ENCODE peak calls at places on chromosomes 11 and 22, in ten cellular contexts. One of them, this sample, is unnamed.
A peak's percentile ranks its signal among the peaks of the same experiment; 100 is the strongest.

GRCh38 chr22:49230194-49230577 is 597.5 kb downstream of the BRD1 start:
- DNase-seq in left ventricle myocardium inferior: no peak
- DNase-seq in heart right ventricle: no peak
- DNase-seq in H1: peak; percentile 70
- DNase-seq in cardiac muscle cell: no peak
- DNase-seq in epithelial cell of esophagus: no peak
- DNase-seq in AG10803: no peak
- DNase-seq in cardiac fibroblast: no peak
- DNase-seq in stomach: no peak
- DNase-seq in heart left ventricle: no peak
- DNase-seq in this sample: no peak

GRCh38 chr11:2975594-2975993 is 16.5 kb downstream of the NAP1L4 start:
- DNase-seq in heart left ventricle: no peak
- DNase-seq in cardiac fibroblast: peak; percentile 54
- DNase-seq in stomach: peak; percentile 32
- DNase-seq in left ventricle myocardium inferior: no peak
- DNase-seq in cardiac muscle cell: peak; percentile 44
- DNase-seq in AG10803: peak; percentile 32
- DNase-seq in epithelial cell of esophagus: peak; percentile 66
- DNase-seq in heart right ventricle: peak; percentile 20
- DNase-seq in H1: no peak
- DNase-seq in this sample: no peak

GRCh38 chr22:44704159-44705021 is 2.4 kb downstream of the PRR5 start:
- DNase-seq in stomach: no peak
- DNase-seq in H1: no peak
- DNase-seq in heart right ventricle: no peak
- DNase-seq in cardiac fibroblast: no peak
- DNase-seq in AG10803: no peak
- DNase-seq in left ventricle myocardium inferior: no peak
- DNase-seq in heart left ventricle: no peak
- DNase-seq in epithelial cell of esophagus: no peak
- DNase-seq in cardiac muscle cell: no peak
- DNase-seq in this sample: no peak

GRCh38 chr11:78261367-78261766 is 72.6 kb downstream of the USP35 start:
- DNase-seq in H1: no peak
- DNase-seq in cardiac muscle cell: no peak
- DNase-seq in epithelial cell of esophagus: no peak
- DNase-seq in left ventricle myocardium inferior: no peak
- DNase-seq in cardiac fibroblast: no peak
- DNase-seq in heart left ventricle: no peak
- DNase-seq in AG10803: no peak
- DNase-seq in stomach: no peak
- DNase-seq in heart right ventricle: no peak
- DNase-seq in this sample: no peak

GRCh38 chr22:20912494-20912893 is 4.7 kb upstream of the CRKL start:
- DNase-seq in epithelial cell of esophagus: no peak
- DNase-seq in stomach: no peak
- DNase-seq in left ventricle myocardium inferior: no peak
- DNase-seq in heart left ventricle: no peak
- DNase-seq in AG10803: no peak
- DNase-seq in cardiac fibroblast: no peak
- DNase-seq in heart right ventricle: no peak
- DNase-seq in cardiac muscle cell: no peak
- DNase-seq in H1: no peak
- DNase-seq in this sample: no peak

GRCh38 chr11:33646629-33647028 is 54.0 kb downstream of the C11orf91 start:
- DNase-seq in H1: no peak
- DNase-seq in heart right ventricle: no peak
- DNase-seq in epithelial cell of esophagus: no peak
- DNase-seq in stomach: no peak
- DNase-seq in cardiac fibroblast: no peak
- DNase-seq in heart left ventricle: no peak
- DNase-seq in AG10803: peak; percentile 75
- DNase-seq in cardiac muscle cell: no peak
- DNase-seq in left ventricle myocardium inferior: no peak
- DNase-seq in this sample: no peak

GRCh38 chr22:41308544-41308947 is 7.2 kb downstream of the ZC3H7B start:
- DNase-seq in left ventricle myocardium inferior: no peak
- DNase-seq in cardiac fibroblast: peak; percentile 41
- DNase-seq in AG10803: peak; percentile 39
- DNase-seq in epithelial cell of esophagus: no peak
- DNase-seq in heart right ventricle: no peak
- DNase-seq in H1: no peak
- DNase-seq in stomach: no peak
- DNase-seq in heart left ventricle: no peak
- DNase-seq in cardiac muscle cell: peak; percentile 49
- DNase-seq in this sample: no peak

GRCh38 chr22:36982136-36982535 is 37.1 kb downstream of the TST start:
- DNase-seq in cardiac muscle cell: no peak
- DNase-seq in heart right ventricle: no peak
- DNase-seq in epithelial cell of esophagus: no peak
- DNase-seq in cardiac fibroblast: no peak
- DNase-seq in AG10803: no peak
- DNase-seq in heart left ventricle: no peak
- DNase-seq in left ventricle myocardium inferior: no peak
- DNase-seq in H1: no peak
- DNase-seq in stomach: no peak
- DNase-seq in this sample: no peak

GRCh38 chr11:4140067-4140636 is 45.6 kb downstream of the RRM1 start:
- DNase-seq in heart left ventricle: no peak
- DNase-seq in cardiac fibroblast: no peak
- DNase-seq in heart right ventricle: no peak
- DNase-seq in AG10803: no peak
- DNase-seq in cardiac muscle cell: no peak
- DNase-seq in stomach: no peak
- DNase-seq in H1: no peak
- DNase-seq in epithelial cell of esophagus: no peak
- DNase-seq in left ventricle myocardium inferior: no peak
- DNase-seq in this sample: no peak

GRCh38 chr11:129375731-129376657 is at the start of gene BARX2:
- DNase-seq in cardiac fibroblast: peak; percentile 70
- DNase-seq in heart left ventricle: no peak
- DNase-seq in heart right ventricle: no peak
- DNase-seq in stomach: peak; percentile 82
- DNase-seq in left ventricle myocardium inferior: peak; percentile 16
- DNase-seq in cardiac muscle cell: peak; percentile 73
- DNase-seq in AG10803: peak; percentile 40
- DNase-seq in H1: peak; percentile 77
- DNase-seq in epithelial cell of esophagus: peak; percentile 87
- DNase-seq in this sample: peak; percentile 56

GRCh38 chr22:26975865-26976264 is 318.5 kb downstream of the MIAT start:
- DNase-seq in heart left ventricle: no peak
- DNase-seq in stomach: no peak
- DNase-seq in heart right ventricle: no peak
- DNase-seq in cardiac muscle cell: no peak
- DNase-seq in H1: no peak
- DNase-seq in epithelial cell of esophagus: no peak
- DNase-seq in cardiac fibroblast: no peak
- DNase-seq in AG10803: no peak
- DNase-seq in left ventricle myocardium inferior: no peak
- DNase-seq in this sample: no peak
- TF ChIP-seq CTCF in heart left ventricle: no peak
- TF ChIP-seq CTCF in stomach: no peak
- TF ChIP-seq CTCF in heart right ventricle: no peak
- TF ChIP-seq CTCF in cardiac muscle cell: no peak
- TF ChIP-seq CTCF in H1: peak; percentile 18
- TF ChIP-seq CTCF in epithelial cell of esophagus: no peak
- TF ChIP-seq CTCF in cardiac fibroblast: no peak
- TF ChIP-seq CTCF in AG10803: no peak
- TF ChIP-seq CTCF in left ventricle myocardium inferior: no peak
- TF ChIP-seq CTCF in this sample: no peak

GRCh38 chr11:66493124-66493523 is 12.9 kb downstream of the DPP3 start:
- DNase-seq in cardiac muscle cell: no peak
- DNase-seq in left ventricle myocardium inferior: no peak
- DNase-seq in H1: no peak
- DNase-seq in AG10803: no peak
- DNase-seq in heart left ventricle: no peak
- DNase-seq in epithelial cell of esophagus: no peak
- DNase-seq in stomach: no peak
- DNase-seq in cardiac fibroblast: no peak
- DNase-seq in heart right ventricle: no peak
- DNase-seq in this sample: no peak

GRCh38 chr11:66497206-66497605 is 13.2 kb upstream of the BBS1 start:
- DNase-seq in left ventricle myocardium inferior: no peak
- DNase-seq in H1: no peak
- DNase-seq in heart right ventricle: no peak
- DNase-seq in cardiac muscle cell: no peak
- DNase-seq in heart left ventricle: no peak
- DNase-seq in epithelial cell of esophagus: no peak
- DNase-seq in AG10803: no peak
- DNase-seq in cardiac fibroblast: no peak
- DNase-seq in stomach: no peak
- DNase-seq in this sample: no peak

GRCh38 chr11:66494935-66495334 is 14.7 kb downstream of the DPP3 start:
- DNase-seq in AG10803: no peak
- DNase-seq in heart right ventricle: no peak
- DNase-seq in cardiac muscle cell: no peak
- DNase-seq in stomach: no peak
- DNase-seq in epithelial cell of esophagus: no peak
- DNase-seq in cardiac fibroblast: no peak
- DNase-seq in left ventricle myocardium inferior: no peak
- DNase-seq in heart left ventricle: no peak
- DNase-seq in H1: peak; percentile 68
- DNase-seq in this sample: no peak

GRCh38 chr11:66494458-66494857 is 14.2 kb downstream of the DPP3 start:
- DNase-seq in stomach: no peak
- DNase-seq in AG10803: no peak
- DNase-seq in left ventricle myocardium inferior: no peak
- DNase-seq in cardiac fibroblast: no peak
- DNase-seq in cardiac muscle cell: no peak
- DNase-seq in heart left ventricle: no peak
- DNase-seq in H1: no peak
- DNase-seq in epithelial cell of esophagus: no peak
- DNase-seq in heart right ventricle: no peak
- DNase-seq in this sample: no peak

GRCh38 chr11:66495401-66495844 is 15.0 kb upstream of the BBS1 start:
- DNase-seq in heart left ventricle: no peak
- DNase-seq in heart right ventricle: no peak
- DNase-seq in cardiac fibroblast: no peak
- DNase-seq in H1: peak; percentile 85
- DNase-seq in left ventricle myocardium inferior: no peak
- DNase-seq in cardiac muscle cell: no peak
- DNase-seq in AG10803: no peak
- DNase-seq in stomach: no peak
- DNase-seq in epithelial cell of esophagus: no peak
- DNase-seq in this sample: no peak
- TF ChIP-seq CTCF in heart left ventricle: no peak
- TF ChIP-seq CTCF in heart right ventricle: no peak
- TF ChIP-seq CTCF in cardiac fibroblast: peak; percentile 32
- TF ChIP-seq CTCF in H1: peak; percentile 84
- TF ChIP-seq CTCF in left ventricle myocardium inferior: no peak
- TF ChIP-seq CTCF in cardiac muscle cell: peak; percentile 11
- TF ChIP-seq CTCF in AG10803: peak; percentile 12
- TF ChIP-seq CTCF in stomach: no peak
- TF ChIP-seq CTCF in epithelial cell of esophagus: no peak
- TF ChIP-seq CTCF in this sample: peak; percentile 48

DNA sequence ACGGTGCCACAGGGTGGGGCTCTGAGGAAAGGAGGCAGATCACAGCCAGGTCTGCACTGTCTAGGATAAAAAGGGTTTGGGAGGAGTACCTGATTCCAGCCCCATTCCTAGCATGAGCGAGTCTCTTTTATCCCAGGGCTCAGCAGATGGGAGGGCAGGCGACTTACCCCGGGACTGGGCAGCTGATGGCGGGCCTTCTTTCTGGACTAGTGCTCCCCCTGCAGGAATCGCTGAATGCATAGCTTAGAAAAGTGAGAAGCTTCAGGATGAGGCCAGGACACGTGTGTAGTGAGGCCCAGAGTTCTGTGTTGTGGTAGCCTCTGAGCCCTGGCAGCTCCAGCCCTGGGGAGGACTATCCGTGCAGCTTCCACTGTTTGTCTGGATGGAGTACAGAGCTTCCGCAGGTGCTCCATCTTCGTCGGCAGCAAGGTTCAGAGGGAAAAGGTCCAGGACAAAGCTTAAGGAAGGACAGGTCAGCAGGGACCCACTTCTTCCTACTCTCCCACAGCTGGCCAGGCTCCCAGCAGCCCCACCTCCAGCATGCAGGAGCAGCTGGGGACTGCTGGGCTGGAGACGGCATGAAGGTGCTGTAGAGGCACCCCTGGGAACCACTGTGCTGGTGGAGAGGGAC is 30.4 kb downstream of the COMMD9 start:
- DNase-seq in cardiac fibroblast: peak; percentile 88
- DNase-seq in H1: peak; percentile 73
- DNase-seq in AG10803: peak; percentile 81
- DNase-seq in stomach: peak; percentile 48
- DNase-seq in cardiac muscle cell: peak; percentile 89
- DNase-seq in heart left ventricle: peak; percentile 55
- DNase-seq in left ventricle myocardium inferior: peak; percentile 32
- DNase-seq in heart right ventricle: peak; percentile 44
- DNase-seq in epithelial cell of esophagus: peak; percentile 75
- DNase-seq in this sample: peak; percentile 46
- TF ChIP-seq CTCF in cardiac fibroblast: peak; percentile 83
- TF ChIP-seq CTCF in H1: peak; percentile 87
- TF ChIP-seq CTCF in AG10803: peak; percentile 81
- TF ChIP-seq CTCF in stomach: peak; percentile 29
- TF ChIP-seq CTCF in cardiac muscle cell: peak; percentile 81
- TF ChIP-seq CTCF in heart left ventricle: peak; percentile 59
- TF ChIP-seq CTCF in left ventricle myocardium inferior: peak; percentile 66
- TF ChIP-seq CTCF in heart right ventricle: peak; percentile 67
- TF ChIP-seq CTCF in epithelial cell of esophagus: peak; percentile 73
- TF ChIP-seq CTCF in this sample: peak; percentile 73

GRCh38 chr22:17272511-17272991 is 53.3 kb upstream of the ADA2 start:
- DNase-seq in cardiac muscle cell: no peak
- DNase-seq in epithelial cell of esophagus: no peak
- DNase-seq in cardiac fibroblast: no peak
- DNase-seq in left ventricle myocardium inferior: no peak
- DNase-seq in heart left ventricle: no peak
- DNase-seq in AG10803: no peak
- DNase-seq in heart right ventricle: peak; percentile 3
- DNase-seq in stomach: no peak
- DNase-seq in H1: peak; percentile 71
- DNase-seq in this sample: no peak

GRCh38 chr22:17269607-17270261 is 50.5 kb upstream of the ADA2 start:
- DNase-seq in AG10803: no peak
- DNase-seq in heart right ventricle: no peak
- DNase-seq in left ventricle myocardium inferior: no peak
- DNase-seq in H1: no peak
- DNase-seq in cardiac muscle cell: no peak
- DNase-seq in stomach: no peak
- DNase-seq in epithelial cell of esophagus: no peak
- DNase-seq in heart left ventricle: no peak
- DNase-seq in cardiac fibroblast: no peak
- DNase-seq in this sample: no peak

GRCh38 chr22:17268501-17269223 is 49.4 kb upstream of the ADA2 start:
- DNase-seq in H1: no peak
- DNase-seq in AG10803: no peak
- DNase-seq in epithelial cell of esophagus: no peak
- DNase-seq in stomach: no peak
- DNase-seq in cardiac muscle cell: no peak
- DNase-seq in cardiac fibroblast: no peak
- DNase-seq in left ventricle myocardium inferior: no peak
- DNase-seq in heart right ventricle: no peak
- DNase-seq in heart left ventricle: no peak
- DNase-seq in this sample: no peak

GRCh38 chr22:17269224-17269606 is 50.0 kb upstream of the ADA2 start:
- DNase-seq in cardiac muscle cell: no peak
- DNase-seq in heart left ventricle: no peak
- DNase-seq in epithelial cell of esophagus: no peak
- DNase-seq in H1: no peak
- DNase-seq in AG10803: no peak
- DNase-seq in stomach: no peak
- DNase-seq in heart right ventricle: no peak
- DNase-seq in left ventricle myocardium inferior: no peak
- DNase-seq in cardiac fibroblast: no peak
- DNase-seq in this sample: no peak

GRCh38 chr22:17271711-17272451 is 52.6 kb upstream of the ADA2 start:
- DNase-seq in stomach: no peak
- DNase-seq in cardiac fibroblast: no peak
- DNase-seq in H1: no peak
- DNase-seq in epithelial cell of esophagus: no peak
- DNase-seq in heart right ventricle: peak; percentile 1
- DNase-seq in AG10803: no peak
- DNase-seq in cardiac muscle cell: no peak
- DNase-seq in left ventricle myocardium inferior: no peak
- DNase-seq in heart left ventricle: no peak
- DNase-seq in this sample: no peak
- TF ChIP-seq CTCF in stomach: no peak
- TF ChIP-seq CTCF in cardiac fibroblast: no peak
- TF ChIP-seq CTCF in H1: peak; percentile 4
- TF ChIP-seq CTCF in epithelial cell of esophagus: no peak
- TF ChIP-seq CTCF in heart right ventricle: no peak
- TF ChIP-seq CTCF in AG10803: no peak
- TF ChIP-seq CTCF in cardiac muscle cell: no peak
- TF ChIP-seq CTCF in left ventricle myocardium inferior: no peak
- TF ChIP-seq CTCF in heart left ventricle: peak; percentile 16
- TF ChIP-seq CTCF in this sample: peak; percentile 32